ENCODE peak calls at places on chromosome X, in five cellular contexts. Z is H9, P is HEK293T, E is neuronal stem cell, O is NCI-H1930. V is an unnamed sample.

GRCh38 chrX:40360557-40360956 is 220.2 kb upstream of the ATP6AP2 start:
- DNase-seq in Z (no peak), P (no peak), E (no peak), O (no peak), V (no peak)

GRCh38 chrX:8607326-8607725 is 124.6 kb downstream of the ANOS1 start:
- DNase-seq in Z (no peak), P (no peak), E (no peak), O (no peak), V (no peak)

GRCh38 chrX:30364229-30364628 is 55.0 kb upstream of the NR0B1 start:
- DNase-seq in Z (no peak), P (no peak), E (no peak), O (peak), V (peak)

GRCh38 chrX:6226053-6226645 is 2.5 kb downstream of the NLGN4X start:
- DNase-seq in Z (peak), P (no peak), E (peak), O (no peak), V (no peak)

GRCh38 chrX:102659790-102660757 is 8.8 kb downstream of the GPRASP1 start:
- DNase-seq in Z (peak), P (peak), E (peak), O (no peak), V (no peak)

GRCh38 chrX:66728818-66729271 is 90.0 kb upstream of the EDA2R start:
- DNase-seq in Z (peak), P (peak), E (peak), O (peak), V (peak)

GRCh38 chrX:100368167-100368566 is 41.9 kb downstream of the PCDH19 start:
- DNase-seq in Z (peak), P (peak), E (no peak), O (no peak), V (no peak)

GRCh38 chrX:97637289-97637688 is 753.6 kb downstream of the RPA4 start:
- DNase-seq in Z (no peak), P (no peak), E (no peak), O (no peak), V (no peak)

GRCh38 chrX:1720826-1721225 is 106.0 kb downstream of the ASMT start:
- DNase-seq in Z (no peak), P (no peak), E (no peak), O (no peak), V (no peak)

GRCh38 chrX:136209016-136209738 is 42.0 kb downstream of the MAP7D3 start:
- DNase-seq in Z (peak), P (peak), E (no peak), O (no peak), V (no peak)

GRCh38 chrX:123835661-123836371 is 24.0 kb upstream of the XIAP start:
- DNase-seq in Z (no peak), P (no peak), E (no peak), O (no peak), V (no peak)

GRCh38 chrX:97399400-97399799 is 515.7 kb downstream of the RPA4 start:
- DNase-seq in Z (no peak), P (no peak), E (no peak), O (no peak), V (peak)

GRCh38 chrX:72545990-72546389 is 26.7 kb downstream of the HDAC8 start:
- DNase-seq in Z (no peak), P (peak), E (no peak), O (no peak), V (peak)

GRCh38 chrX:71253253-71254091 is 468 bp downstream of the ZMYM3 start:
- DNase-seq in Z (peak), P (peak), E (peak), O (no peak), V (no peak)

GRCh38 chrX:45011131-45011530 is 138.1 kb downstream of the KDM6A start:
- DNase-seq in Z (no peak), P (no peak), E (no peak), O (no peak), V (no peak)

GRCh38 chrX:76454456-76454927 is 27.0 kb downstream of the MAGEE1 start:
- DNase-seq in Z (peak), P (peak), E (no peak), O (no peak), V (peak)

GRCh38 chrX:140775211-140775610 is 65.7 kb downstream of the LINC00632 start:
- DNase-seq in Z (no peak), P (no peak), E (no peak), O (no peak), V (no peak)

GRCh38 chrX:4710618-4711433 is 997.4 kb upstream of the PRKX start:
- DNase-seq in Z (peak), P (no peak), E (no peak), O (no peak), V (peak)

GRCh38 chrX:13001961-13002671 is 27.2 kb downstream of the TMSB4X start:
- DNase-seq in Z (no peak), P (no peak), E (no peak), O (no peak), V (no peak)

GRCh38 chrX:40173662-40174593 is 76.2 kb upstream of the BCOR start:
- DNase-seq in Z (peak), P (no peak), E (no peak), O (peak), V (peak)

GRCh38 chrX:69177511-69178162 is 12.4 kb upstream of the PJA1 start:
- DNase-seq in Z (no peak), P (no peak), E (no peak), O (no peak), V (no peak)

GRCh38 chrX:153430796-153431195 is 15.1 kb downstream of the TREX2 start:
- DNase-seq in Z (no peak), P (no peak), E (no peak), O (no peak), V (no peak)

GRCh38 chrX:129773649-129774458 is 5.9 kb upstream of the SASH3 start:
- DNase-seq in Z (no peak), P (no peak), E (no peak), O (no peak), V (no peak)

GRCh38 chrX:17703201-17703600 is 34.1 kb upstream of the SCML1 start:
- DNase-seq in Z (no peak), P (no peak), E (no peak), O (no peak), V (no peak)

GRCh38 chrX:21158678-21159077 is 215.5 kb upstream of the CNKSR2 start:
- DNase-seq in Z (no peak), P (no peak), E (no peak), O (no peak), V (no peak)

GRCh38 chrX:19682712-19683331 is 167.5 kb upstream of the MAP3K15 start:
- DNase-seq in Z (peak), P (peak), E (peak), O (no peak), V (peak)

GRCh38 chrX:17706676-17707075 is 30.6 kb upstream of the SCML1 start:
- DNase-seq in Z (no peak), P (no peak), E (no peak), O (no peak), V (no peak)

GRCh38 chrX:68717663-68718442 is 70.4 kb downstream of the STARD8 start:
- DNase-seq in Z (no peak), P (no peak), E (no peak), O (no peak), V (no peak)

GRCh38 chrX:84168095-84168494 is 19.9 kb downstream of the RPS6KA6 start:
- DNase-seq in Z (no peak), P (no peak), E (no peak), O (no peak), V (no peak)

GRCh38 chrX:41236629-41237028 is 97.3 kb upstream of the DDX3X start:
- DNase-seq in Z (no peak), P (no peak), E (no peak), O (no peak), V (no peak)

GRCh38 chrX:153626025-153626633 is 20.9 kb upstream of the DUSP9 start:
- DNase-seq in Z (no peak), P (no peak), E (no peak), O (no peak), V (no peak)

GRCh38 chrX:93673056-93673868 is at the start of gene NAP1L3:
- DNase-seq in Z (peak), P (peak), E (peak), O (peak), V (peak)

GRCh38 chrX:3713937-3714434 is 537 bp upstream of the PRKX start:
- DNase-seq in Z (peak), P (no peak), E (no peak), O (no peak), V (no peak)

GRCh38 chrX:18422325-18422724 is 3.1 kb upstream of the CDKL5 start:
- DNase-seq in Z (no peak), P (no peak), E (no peak), O (no peak), V (no peak)

GRCh38 chrX:68994883-68995255 is 166.0 kb downstream of the EFNB1 start:
- DNase-seq in Z (no peak), P (peak), E (no peak), O (no peak), V (no peak)

V was measured in DMS153.